ENCODE peak calls at places on chromosome 15, in four cellular contexts. L is heart left ventricle, F is thoracic aorta, V is heart right ventricle. Y is an unnamed sample.

GRCh38 chr15:63093486-63094205 is 28.0 kb upstream of the LACTB start:
- DNase-seq in L (peak), F (peak), V (peak), Y (peak)

GRCh38 chr15:83305696-83306291 is 21.3 kb upstream of the BNC1 start:
- DNase-seq in L (no peak), F (no peak), V (no peak), Y (no peak)

GRCh38 chr15:101579766-101580165 is 72.4 kb downstream of the TM2D3 start:
- DNase-seq in L (no peak), F (no peak), V (no peak), Y (no peak)

GRCh38 chr15:40045572-40046217 is 6.7 kb upstream of the SRP14 start:
- DNase-seq in L (no peak), F (no peak), V (no peak), Y (no peak)

GRCh38 chr15:50883903-50884302 is 24.6 kb upstream of the AP4E1 start:
- DNase-seq in L (no peak), F (no peak), V (no peak), Y (peak)

GRCh38 chr15:82140859-82141258 is 95.0 kb upstream of the MEX3B start:
- DNase-seq in L (no peak), F (no peak), V (no peak), Y (no peak)

GRCh38 chr15:39517122-39517855 is 63.6 kb upstream of the THBS1 start:
- DNase-seq in L (no peak), F (no peak), V (no peak), Y (no peak)

GRCh38 chr15:73802336-73803105 is 49.4 kb upstream of the INSYN1 start:
- DNase-seq in L (peak), F (peak), V (peak), Y (no peak)

GRCh38 chr15:31498756-31499155 is 172.1 kb downstream of the KLF13 start:
- DNase-seq in L (no peak), F (no peak), V (no peak), Y (no peak)

GRCh38 chr15:99155961-99156443 is 51.1 kb downstream of the SYNM start:
- DNase-seq in L (no peak), F (no peak), V (no peak), Y (peak)

GRCh38 chr15:60351066-60351465 is 46.7 kb downstream of the ANXA2 start:
- DNase-seq in L (no peak), F (no peak), V (no peak), Y (no peak)

GRCh38 chr15:88647362-88648105 is 8.7 kb downstream of the ISG20 start:
- DNase-seq in L (no peak), F (no peak), V (no peak), Y (no peak)

GRCh38 chr15:82143390-82144047 is 97.7 kb upstream of the MEX3B start:
- DNase-seq in L (no peak), F (no peak), V (no peak), Y (peak)

GRCh38 chr15:89496155-89497098 is at the start of gene RHCG:
- DNase-seq in L (no peak), F (no peak), V (no peak), Y (peak)

GRCh38 chr15:23877502-23878412 is 190.7 kb upstream of the NDN start:
- DNase-seq in L (peak), F (no peak), V (peak), Y (peak)

GRCh38 chr15:78316211-78317077 is 17.0 kb upstream of the SKIC8 start:
- DNase-seq in L (no peak), F (no peak), V (no peak), Y (no peak)

GRCh38 chr15:89543389-89543788 is 31.9 kb upstream of the TICRR start:
- DNase-seq in L (no peak), F (no peak), V (no peak), Y (no peak)

GRCh38 chr15:69398541-69398940 is 15.6 kb upstream of the KIF23 start:
- DNase-seq in L (no peak), F (no peak), V (no peak), Y (peak)

GRCh38 chr15:65132841-65133549 is 613 bp downstream of the PDCD7 start:
- DNase-seq in L (peak), F (no peak), V (peak), Y (no peak)

GRCh38 chr15:67901922-67902321 is 62.1 kb upstream of the RNU6-1 start:
- DNase-seq in L (no peak), F (no peak), V (no peak), Y (no peak)

GRCh38 chr15:82113116-82113715 is 67.4 kb upstream of the MEX3B start:
- DNase-seq in L (no peak), F (no peak), V (no peak), Y (no peak)

GRCh38 chr15:95561463-95561862 is 769.0 kb upstream of the NR2F2 start:
- DNase-seq in L (no peak), F (no peak), V (no peak), Y (no peak)

GRCh38 chr15:88918738-88919137 is 5.6 kb upstream of the MFGE8 start:
- DNase-seq in L (peak), F (peak), V (peak), Y (no peak)

GRCh38 chr15:51401872-51402517 is 60.5 kb downstream of the GLDN start:
- DNase-seq in L (peak), F (no peak), V (peak), Y (no peak)

GRCh38 chr15:48537277-48538113 is 108.0 kb downstream of the FBN1 start:
- DNase-seq in L (no peak), F (no peak), V (peak), Y (no peak)

GRCh38 chr15:77650285-77650684 is 17.6 kb upstream of the LINGO1 start:
- DNase-seq in L (no peak), F (no peak), V (no peak), Y (no peak)

GRCh38 chr15:62847900-62848489 is 194.6 kb upstream of the TPM1 start:
- DNase-seq in L (peak), F (no peak), V (peak), Y (peak)

GRCh38 chr15:64574220-64574994 is 114.0 kb downstream of the ZNF609 start:
- DNase-seq in L (no peak), F (no peak), V (no peak), Y (no peak)

GRCh38 chr15:62740141-62741004 is 302.2 kb upstream of the TPM1 start:
- DNase-seq in L (no peak), F (no peak), V (no peak), Y (no peak)

GRCh38 chr15:75745305-75745704 is 32.7 kb upstream of the CSPG4 start:
- DNase-seq in L (no peak), F (no peak), V (no peak), Y (no peak)

GRCh38 chr15:23403550-23403949 is 43.5 kb downstream of the GOLGA6L2 start:
- DNase-seq in L (peak), F (peak), V (peak), Y (no peak)

GRCh38 chr15:35293353-35294130 is 208.4 kb upstream of the NANOGP8 start:
- DNase-seq in L (no peak), F (no peak), V (no peak), Y (no peak)

GRCh38 chr15:37059051-37059450 is 41.3 kb downstream of the MEIS2 start:
- DNase-seq in L (no peak), F (no peak), V (no peak), Y (no peak)

GRCh38 chr15:80977627-80978036 is 12.0 kb downstream of the MESD start:
- DNase-seq in L (peak), F (no peak), V (peak), Y (no peak)

GRCh38 chr15:90059208-90059985 is 42.9 kb downstream of the IDH2 start:
- DNase-seq in L (peak), F (no peak), V (peak), Y (peak)

GRCh38 chr15:54519577-54519976 is 541.3 kb downstream of the UNC13C start:
- DNase-seq in L (no peak), F (no peak), V (no peak), Y (peak)

GRCh38 chr15:59105839-59106238 is 893 bp downstream of the CCNB2 start:
- DNase-seq in L (no peak), F (no peak), V (no peak), Y (peak)

GRCh38 chr15:68085052-68085451 is 30.9 kb downstream of the PIAS1 start:
- DNase-seq in L (no peak), F (no peak), V (no peak), Y (no peak)